ENCODE peak calls at places on chromosomes 7 and 10, in four cellular contexts. F, A, T and E are unnamed samples.

GRCh38 chr7:44284216-44284615 is 41.2 kb downstream of the CAMK2B start:
- DNase-seq in F (no peak), A (no peak), T (no peak), E (peak)

GRCh38 chr7:131431289-131431688 is 103.6 kb downstream of the MKLN1 start:
- DNase-seq in F (no peak), A (no peak), T (no peak), E (no peak)

GRCh38 chr7:49295136-49295535 is 370.8 kb downstream of the CDC14C start:
- DNase-seq in F (no peak), A (no peak), T (no peak), E (no peak)

GRCh38 chr7:29780346-29780745 is 26.0 kb upstream of the WIPF3 start:
- DNase-seq in F (no peak), A (no peak), T (no peak), E (no peak)

GRCh38 chr10:108180883-108181282 is 1016.4 kb upstream of the SORCS1 start:
- DNase-seq in F (no peak), A (no peak), T (no peak), E (no peak)

GRCh38 chr7:138545123-138545522 is 85.1 kb downstream of the TRIM24 start:
- DNase-seq in F (no peak), A (no peak), T (no peak), E (no peak)

GRCh38 chr10:45235823-45236222 is 79.6 kb downstream of the OR13A1 start:
- DNase-seq in F (no peak), A (no peak), T (no peak), E (no peak)

GRCh38 chr10:77024456-77024855 is 613.2 kb downstream of the KCNMA1 start:
- DNase-seq in F (no peak), A (no peak), T (no peak), E (no peak)

GRCh38 chr7:23710000-23710399 is at the start of gene STK31:
- DNase-seq in F (no peak), A (no peak), T (no peak), E (no peak)

GRCh38 chr7:16315280-16315679 is 106.1 kb downstream of the CRPPA start:
- DNase-seq in F (no peak), A (no peak), T (no peak), E (no peak)

GRCh38 chr7:130151591-130152269 is 53.5 kb downstream of the TMEM209 start:
- DNase-seq in F (no peak), A (no peak), T (no peak), E (no peak)

GRCh38 chr7:117871778-117872538 is 1.3 kb downstream of the CTTNBP2 start:
- DNase-seq in F (no peak), A (no peak), T (no peak), E (peak)

GRCh38 chr7:148262721-148263229 is 327.8 kb upstream of the C7orf33 start:
- DNase-seq in F (peak), A (no peak), T (peak), E (peak)

GRCh38 chr10:130997267-130998045 is 314.1 kb downstream of the TCERG1L start:
- DNase-seq in F (no peak), A (no peak), T (no peak), E (no peak)

GRCh38 chr7:102944241-102944640 is 31.4 kb downstream of the LRRC17 start:
- DNase-seq in F (no peak), A (no peak), T (no peak), E (no peak)

GRCh38 chr7:157409149-157409752 is 72.4 kb downstream of the DNAJB6 start:
- DNase-seq in F (peak), A (no peak), T (no peak), E (no peak)

GRCh38 chr7:97094531-97094930 is 23.0 kb upstream of the SDHAF3 start:
- DNase-seq in F (no peak), A (no peak), T (no peak), E (no peak)

GRCh38 chr7:80699030-80699638 is 60.7 kb downstream of the CD36 start:
- DNase-seq in F (peak), A (no peak), T (peak), E (peak)

GRCh38 chr7:150413640-150414081 is 34.5 kb downstream of the ZNF775 start:
- DNase-seq in F (no peak), A (no peak), T (no peak), E (peak)

GRCh38 chr7:3942778-3943177 is 641.7 kb downstream of the SDK1 start:
- DNase-seq in F (no peak), A (no peak), T (no peak), E (no peak)

GRCh38 chr7:78139335-78139734 is 340.8 kb downstream of the PHTF2 start:
- DNase-seq in F (no peak), A (no peak), T (no peak), E (peak)

GRCh38 chr10:124322191-124322980 is 96.3 kb downstream of the OAT start:
- DNase-seq in F (no peak), A (no peak), T (no peak), E (no peak)

GRCh38 chr7:37405603-37406122 is 43.0 kb downstream of the ELMO1 start:
- DNase-seq in F (peak), A (no peak), T (no peak), E (no peak)

GRCh38 chr7:78018541-78019456 is 220.2 kb downstream of the PHTF2 start:
- DNase-seq in F (no peak), A (no peak), T (no peak), E (peak)

GRCh38 chr10:29532256-29532878 is 102.4 kb downstream of the SVIL start:
- DNase-seq in F (no peak), A (no peak), T (no peak), E (no peak)

GRCh38 chr7:152902054-152902453 is 142.5 kb downstream of the ACTR3B start:
- DNase-seq in F (no peak), A (no peak), T (no peak), E (no peak)

GRCh38 chr10:27240891-27241639 is 468 bp upstream of the ACBD5 start:
- DNase-seq in F (peak), A (no peak), T (no peak), E (peak)

GRCh38 chr7:122166708-122167107 is 22.7 kb upstream of the AASS start:
- DNase-seq in F (no peak), A (no peak), T (no peak), E (no peak)

GRCh38 chr7:46530081-46530480 is 609.0 kb upstream of the IGFBP3 start:
- DNase-seq in F (no peak), A (no peak), T (no peak), E (no peak)

GRCh38 chr7:46527360-46527759 is 606.3 kb upstream of the IGFBP3 start:
- DNase-seq in F (no peak), A (no peak), T (no peak), E (no peak)

GRCh38 chr7:46524350-46524749 is 603.3 kb upstream of the IGFBP3 start:
- DNase-seq in F (no peak), A (no peak), T (no peak), E (no peak)

GRCh38 chr7:46522354-46522906 is 601.4 kb upstream of the IGFBP3 start:
- DNase-seq in F (no peak), A (no peak), T (no peak), E (no peak)

GRCh38 chr7:46525876-46526275 is 604.8 kb upstream of the IGFBP3 start:
- DNase-seq in F (no peak), A (no peak), T (no peak), E (no peak)
- H2AFZ ChIP-seq in F (no peak), A (no peak), T (no peak), E (no peak)

GRCh38 chr10:50593523-50593922 is 30.2 kb downstream of the SGMS1 start:
- DNase-seq in F (no peak), A (no peak), T (no peak), E (no peak)
- TF ChIP-seq MXI1 in F (no peak), A (no peak), T (no peak), E (no peak)

GRCh38 chr7:51009716-51010496 is 227.2 kb upstream of the GRB10 start:
- DNase-seq in F (no peak), A (no peak), T (peak), E (no peak)
- TF ChIP-seq ZBTB33 in F (no peak), A (no peak), T (no peak), E (no peak)

GRCh38 chr7:50450691-50451051 is 521 bp upstream of the FIGNL1 start:
- DNase-seq in F (no peak), A (no peak), T (no peak), E (peak)

GRCh38 chr7:50448823-50449222 is 1.3 kb downstream of the FIGNL1 start:
- DNase-seq in F (no peak), A (no peak), T (no peak), E (no peak)

GRCh38 chr7:50449881-50450690 is at the start of gene FIGNL1:
- DNase-seq in F (peak), A (peak), T (peak), E (peak)

GRCh38 chr7:50449501-50449880 is 659 bp downstream of the FIGNL1 start:
- DNase-seq in F (no peak), A (no peak), T (no peak), E (no peak)

DNA sequence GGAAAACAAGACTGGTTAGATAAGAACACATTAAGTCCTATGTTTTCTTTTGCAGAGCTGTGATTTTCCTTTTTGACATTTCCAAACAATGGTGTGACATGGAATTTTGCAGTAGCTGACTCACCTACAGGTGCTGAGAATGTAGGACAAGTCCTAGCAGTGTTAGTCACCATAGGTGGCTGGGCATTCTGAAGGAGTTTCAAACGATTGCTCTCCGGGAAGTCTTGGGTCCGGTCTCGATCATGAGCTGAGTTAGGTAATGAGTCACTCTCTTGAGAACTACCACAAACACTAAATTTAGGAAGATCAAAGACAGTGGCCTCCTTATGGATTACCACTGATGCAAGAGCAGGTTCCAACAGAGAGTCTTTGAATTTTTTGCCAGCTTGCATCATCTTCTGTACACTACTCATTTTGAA is 3.6 kb downstream of the FIGNL1 start:
- DNase-seq in F (no peak), A (peak), T (peak), E (no peak)
- H2AFZ ChIP-seq in F (no peak), A (no peak), T (no peak), E (no peak)

GRCh38 chr7:76349313-76349885 is 9.4 kb downstream of the YWHAG start:
- DNase-seq in F (no peak), A (no peak), T (no peak), E (no peak)
- TF ChIP-seq MXI1 in F (no peak), A (no peak), T (no peak), E (no peak)

GRCh38 chr10:35046074-35046473 is 44.1 kb downstream of the CUL2 start:
- DNase-seq in F (peak), A (no peak), T (no peak), E (no peak)

GRCh38 chr10:35041502-35041879 is 48.6 kb downstream of the CUL2 start:
- DNase-seq in F (no peak), A (no peak), T (no peak), E (no peak)

GRCh38 chr10:35040761-35041501 is 49.2 kb downstream of the CUL2 start:
- DNase-seq in F (no peak), A (no peak), T (no peak), E (no peak)

GRCh38 chr10:35042783-35043182 is 47.4 kb downstream of the CUL2 start:
- DNase-seq in F (peak), A (no peak), T (no peak), E (no peak)

DNA sequence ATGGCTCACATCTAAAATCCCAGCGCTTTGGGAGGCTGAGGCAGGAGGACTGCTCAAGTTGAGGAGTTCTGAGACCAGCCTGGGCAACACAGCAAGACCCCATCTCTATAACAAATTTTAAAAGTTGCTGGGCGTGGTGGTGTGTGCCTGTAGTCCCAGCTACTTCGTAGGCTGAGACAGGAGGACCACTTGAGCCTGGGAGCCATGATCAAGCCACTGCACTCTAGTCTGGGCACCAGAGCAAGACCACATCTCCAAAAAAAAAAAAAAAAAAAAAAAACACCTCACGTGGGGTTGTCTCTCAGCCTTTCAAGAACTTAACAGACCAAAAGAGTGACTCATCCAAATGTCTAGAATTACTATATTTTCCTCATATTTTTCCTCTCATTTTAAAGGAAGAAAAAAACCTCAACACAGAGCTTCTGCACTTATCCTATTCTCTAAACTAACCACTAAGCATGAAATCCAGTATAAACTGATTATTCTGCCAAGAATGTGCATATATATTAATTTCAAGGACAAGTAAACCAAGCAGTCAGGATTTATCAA is 46.3 kb downstream of the CUL2 start:
- DNase-seq in F (peak), A (no peak), T (no peak), E (no peak)
- TF ChIP-seq ZBTB33 in F (no peak), A (no peak), T (no peak), E (no peak)

DNA sequence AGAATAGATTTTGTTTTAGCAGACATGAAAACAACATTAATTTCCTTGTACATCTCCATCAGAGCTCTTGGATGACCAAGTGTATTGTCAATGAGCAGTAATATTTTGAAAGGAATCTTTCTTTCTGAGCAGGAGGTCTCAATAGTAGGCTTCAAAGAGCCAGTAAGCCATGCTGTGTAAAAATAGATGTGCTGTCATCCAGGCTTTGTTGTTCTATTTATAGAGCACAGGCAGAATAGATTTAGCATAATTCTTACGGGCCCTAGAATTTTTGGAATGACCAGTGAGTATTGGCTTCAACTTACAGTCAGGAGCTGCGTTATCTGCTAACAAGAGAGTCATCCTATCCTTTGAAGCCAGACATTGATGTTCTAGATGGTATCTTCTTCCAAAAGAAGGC is 19.0 kb downstream of the MINPP1 start:
- DNase-seq in F (no peak), A (no peak), T (no peak), E (no peak)
- H2AFZ ChIP-seq in F (no peak), A (no peak), T (no peak), E (no peak)

GRCh38 chr10:98023024-98023423 is 7.4 kb downstream of the CRTAC1 start:
- DNase-seq in F (no peak), A (no peak), T (no peak), E (no peak)
- TF ChIP-seq MXI1 in F (no peak), A (no peak), T (no peak), E (no peak)